ENCODE peak calls at places on chromosomes 7 and 10, in four cellular contexts. X is uterus, B is psoas muscle, A is upper lobe of right lung. Z is an unnamed sample. For H3K4me1, the result is how much of the 10 kb centered on the place peaks cover.

GRCh38 chr10:114545071-114545470 is 113.0 kb downstream of the ABLIM1 start:
- DNase-seq in X (no peak), B (no peak), A (no peak), Z (no peak)

GRCh38 chr10:79393221-79393923 is 46.1 kb downstream of the PPIF start:
- DNase-seq in X (peak), B (no peak), A (peak), Z (no peak)

GRCh38 chr10:59234814-59235429 is 58.5 kb downstream of the PHYHIPL start:
- DNase-seq in X (no peak), B (no peak), A (no peak), Z (no peak)

GRCh38 chr10:7572435-7572834 is 94.3 kb downstream of the ITIH5 start:
- DNase-seq in X (no peak), B (no peak), A (no peak), Z (no peak)

GRCh38 chr10:74118794-74119193 is 31.8 kb downstream of the AP3M1 start:
- DNase-seq in X (no peak), B (no peak), A (no peak), Z (no peak)

GRCh38 chr10:25701651-25702050 is 232.4 kb upstream of the MYO3A start:
- DNase-seq in X (no peak), B (no peak), A (no peak), Z (no peak)

GRCh38 chr7:11923376-11923922 is 91.5 kb upstream of the THSD7A start:
- DNase-seq in X (no peak), B (no peak), A (no peak), Z (no peak)

GRCh38 chr10:34187201-34187600 is 627.9 kb downstream of the PARD3 start:
- DNase-seq in X (no peak), B (no peak), A (no peak), Z (no peak)

GRCh38 chr7:112986256-112987031 is 100.2 kb downstream of the GPR85 start:
- DNase-seq in X (no peak), B (no peak), A (no peak), Z (no peak)

GRCh38 chr7:28346972-28347371 is 65.3 kb upstream of the CREB5 start:
- DNase-seq in X (no peak), B (no peak), A (no peak), Z (no peak)

GRCh38 chr7:142880886-142881505 is 4.5 kb downstream of the TRPV6 start:
- DNase-seq in X (peak), B (no peak), A (peak), Z (no peak)

GRCh38 chr10:106440767-106441166 is 723.7 kb downstream of the SORCS1 start:
- DNase-seq in X (no peak), B (no peak), A (no peak), Z (no peak)

GRCh38 chr7:110813986-110814385 is 276.9 kb upstream of the LRRN3 start:
- DNase-seq in X (no peak), B (no peak), A (no peak), Z (no peak)

GRCh38 chr10:88115968-88116367 is 252.5 kb downstream of the PTEN start:
- DNase-seq in X (no peak), B (no peak), A (no peak), Z (no peak)

GRCh38 chr10:75234683-75235374 is 928 bp downstream of the COMTD1 start:
- DNase-seq in X (peak), B (peak), A (no peak), Z (no peak)

GRCh38 chr7:106451171-106451570 is 166.4 kb upstream of the NAMPT start:
- DNase-seq in X (no peak), B (no peak), A (no peak), Z (no peak)

GRCh38 chr10:71888623-71889387 is 37.8 kb upstream of the PSAP start:
- DNase-seq in X (peak), B (peak), A (peak), Z (peak)

GRCh38 chr7:14720792-14721191 is 181.8 kb downstream of the DGKB start:
- DNase-seq in X (peak), B (no peak), A (no peak), Z (no peak)

GRCh38 chr7:22622386-22622785 is 104.6 kb upstream of the IL6 start:
- DNase-seq in X (no peak), B (no peak), A (no peak), Z (no peak)

GRCh38 chr7:155869784-155870076 is 57.5 kb upstream of the SHH start:
- DNase-seq in X (no peak), B (no peak), A (no peak), Z (no peak)

GRCh38 chr10:6564367-6564766 is 15.7 kb downstream of the PRKCQ start:
- DNase-seq in X (no peak), B (no peak), A (no peak), Z (no peak)

GRCh38 chr10:6563075-6563474 is 17.0 kb downstream of the PRKCQ start:
- DNase-seq in X (no peak), B (no peak), A (no peak), Z (no peak)

GRCh38 chr10:6561552-6561951 is 18.5 kb downstream of the PRKCQ start:
- DNase-seq in X (no peak), B (no peak), A (no peak), Z (no peak)

GRCh38 chr10:6563720-6564119 is 16.4 kb downstream of the PRKCQ start:
- DNase-seq in X (no peak), B (no peak), A (no peak), Z (no peak)

DNA sequence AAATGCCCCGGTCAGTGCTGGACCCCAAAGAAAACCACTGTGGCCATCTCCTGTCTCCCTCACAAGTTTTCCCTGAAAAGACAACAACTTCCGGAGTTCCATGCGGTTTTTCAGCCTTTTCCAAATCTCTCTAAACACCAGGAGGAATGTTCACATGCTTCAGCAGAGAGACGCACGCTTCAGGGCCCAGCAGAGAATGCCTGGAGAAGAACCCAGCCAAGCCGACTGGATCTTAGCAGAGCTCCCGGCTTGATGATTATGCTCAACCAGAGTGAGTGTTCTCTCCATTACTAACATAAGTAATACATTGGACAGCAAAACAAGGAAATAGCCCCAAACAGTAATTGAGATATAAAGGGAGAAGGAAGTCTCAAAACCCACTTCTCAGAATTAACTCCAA is 17.9 kb downstream of the PRKCQ start:
- DNase-seq in X (no peak), B (no peak), A (no peak), Z (no peak)
- H3K27ac ChIP-seq in X (no peak), B (peak), A (no peak), Z (no peak)

DNA sequence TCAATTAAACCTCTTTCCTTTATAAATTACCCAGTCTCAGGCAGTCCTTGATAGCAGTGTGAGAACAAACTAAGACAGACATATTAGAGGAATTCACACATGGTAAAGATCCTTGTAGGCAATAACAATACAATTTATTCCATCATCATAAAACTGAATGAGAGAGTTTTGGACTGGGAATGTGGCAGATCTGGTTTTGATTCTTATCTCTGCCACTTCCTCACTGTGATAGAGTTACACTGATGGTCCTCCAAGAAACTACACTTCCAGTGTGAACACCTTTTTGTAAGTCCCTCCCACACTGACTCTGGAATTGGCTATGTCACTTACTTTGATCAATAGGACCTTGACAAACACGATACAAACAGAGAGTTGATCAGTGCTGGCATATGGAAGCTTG is 2.9 kb downstream of the ENO4 start:
- DNase-seq in X (no peak), B (no peak), A (no peak), Z (no peak)
- H3K4me1 ChIP-seq in X (under half), B (under half), A (under half), Z (under half)

GRCh38 chr10:48579251-48579960 is 25.5 kb downstream of the ARHGAP22 start:
- DNase-seq in X (no peak), B (no peak), A (no peak), Z (no peak)
- H3K27ac ChIP-seq in X (no peak), B (no peak), A (no peak), Z (peak)

GRCh38 chr10:6055929-6056328 is 6.2 kb downstream of the IL2RA start:
- DNase-seq in X (no peak), B (no peak), A (no peak), Z (no peak)

GRCh38 chr10:6059506-6059905 is 2.7 kb downstream of the IL2RA start:
- DNase-seq in X (no peak), B (no peak), A (no peak), Z (no peak)

GRCh38 chr10:6056411-6057135 is 5.6 kb downstream of the IL2RA start:
- DNase-seq in X (no peak), B (no peak), A (no peak), Z (no peak)

GRCh38 chr10:6061056-6061455 is 1.1 kb downstream of the IL2RA start:
- DNase-seq in X (no peak), B (no peak), A (no peak), Z (no peak)

DNA sequence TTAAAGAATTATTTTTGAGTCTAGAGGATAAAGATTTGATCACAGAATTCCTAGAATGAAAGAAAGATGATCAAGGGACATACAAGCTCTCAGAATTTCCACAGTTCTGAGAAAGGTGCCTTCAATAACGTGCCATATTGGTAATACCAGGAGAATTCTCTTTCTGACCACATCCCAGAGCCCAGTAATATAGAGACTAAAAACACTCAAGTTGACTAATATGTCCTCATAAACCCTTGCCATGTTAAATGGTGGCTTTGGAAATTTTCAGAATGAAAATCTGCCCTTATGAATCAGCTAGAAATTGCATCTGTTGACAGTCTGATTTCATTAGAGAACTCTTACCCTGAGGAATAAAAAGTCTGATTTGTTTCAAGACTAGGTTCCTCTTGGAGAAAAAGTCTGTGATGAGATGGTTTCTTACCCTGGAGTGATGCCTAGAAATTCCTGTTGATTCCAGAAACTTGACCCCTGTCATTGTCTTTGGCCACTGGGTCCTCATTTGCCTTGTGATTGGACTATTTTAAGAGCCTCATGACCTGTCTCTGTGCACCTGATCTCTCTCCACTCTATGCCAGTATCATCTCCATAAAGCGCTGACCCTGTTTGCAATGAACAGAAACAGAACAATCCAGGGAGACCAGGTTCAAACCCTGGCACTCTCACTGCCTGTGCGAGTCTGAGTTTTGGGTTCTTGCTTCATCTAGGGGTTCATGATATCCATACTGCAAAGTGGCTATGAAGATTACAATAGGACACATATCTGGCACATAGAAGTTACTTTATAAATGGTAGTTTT is 3.3 kb downstream of the IL2RA start:
- DNase-seq in X (no peak), B (no peak), A (no peak), Z (no peak)
- H3K4me1 ChIP-seq in X (under half), B (under half), A (under half), Z (under half)

GRCh38 chr10:95477175-95477520 is 84.0 kb downstream of the SORBS1 start:
- DNase-seq in X (no peak), B (no peak), A (no peak), Z (no peak)

GRCh38 chr10:95478185-95478584 is 83.0 kb downstream of the SORBS1 start:
- DNase-seq in X (no peak), B (no peak), A (no peak), Z (no peak)

GRCh38 chr10:95480901-95481491 is 80.2 kb downstream of the SORBS1 start:
- DNase-seq in X (no peak), B (no peak), A (no peak), Z (no peak)

GRCh38 chr10:95480102-95480900 is 80.9 kb downstream of the SORBS1 start:
- DNase-seq in X (peak), B (no peak), A (no peak), Z (peak)

DNA sequence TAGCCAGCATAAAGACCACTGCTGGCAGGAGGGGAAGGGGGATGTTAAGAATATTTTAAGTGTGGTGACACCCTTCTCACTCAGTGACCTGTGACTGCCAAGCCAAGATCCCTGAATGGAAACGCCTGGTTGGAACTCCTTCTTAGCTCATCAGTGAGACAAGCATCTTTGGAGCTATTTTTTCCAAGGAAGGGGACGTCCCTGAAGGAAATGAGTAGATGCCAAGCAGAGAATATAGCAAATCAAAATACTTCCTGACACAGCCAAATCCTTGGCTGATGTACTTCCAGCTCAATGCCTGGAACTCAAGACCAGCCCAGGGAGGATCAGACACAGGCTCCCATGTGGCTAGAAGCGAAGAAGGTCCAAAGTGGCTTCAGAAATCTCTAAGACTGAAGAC is 82.2 kb downstream of the SORBS1 start:
- DNase-seq in X (no peak), B (no peak), A (no peak), Z (no peak)
- H3K27ac ChIP-seq in X (peak), B (peak), A (peak), Z (peak)

GRCh38 chr7:46174192-46174572 is 253.1 kb upstream of the IGFBP3 start:
- DNase-seq in X (no peak), B (no peak), A (no peak), Z (no peak)
- H3K4me1 ChIP-seq in X (under half), B (under half), A (under half), Z (under half)